ENCODE peak calls at places on chromosome 9, in eight cellular contexts. C is activated gamma-delta T cell treated with Interleukin-2 at 50 U/mL for 16 hours, N is epithelial cell of proximal tubule, K is WTC11, M is GM13977, P is transverse colon, R is NCI-H345, I is NCI-H2081. A is an unnamed sample.
A peak's percentile ranks its signal among the peaks of the same experiment; 100 is the strongest.

GRCh38 chr9:127004946-127005769 is 90.6 kb downstream of the RALGPS1 start:
- DNase-seq in C (peak; percentile 64), N (peak; percentile 29), K (no peak), M (peak; percentile 83), P (no peak), R (no peak), I (no peak), A (no peak)

GRCh38 chr9:133990366-133991210 is 1.5 kb downstream of the VAV2 start:
- DNase-seq in C (no peak), N (peak; percentile 69), K (peak; percentile 29), M (no peak), P (peak; percentile 65), R (peak; percentile 16), I (no peak), A (peak; percentile 88)

GRCh38 chr9:125106285-125106893 is 36.9 kb downstream of the SCAI start:
- DNase-seq in C (no peak), N (no peak), K (no peak), M (no peak), P (no peak), R (no peak), I (no peak), A (peak; percentile 57)

GRCh38 chr9:94611638-94612068 is 18.0 kb upstream of the FBP2 start:
- DNase-seq in C (no peak), N (no peak), K (no peak), M (no peak), P (no peak), R (no peak), I (no peak), A (no peak)

GRCh38 chr9:133758228-133758627 is 20.1 kb upstream of the SARDH start:
- DNase-seq in C (no peak), N (no peak), K (no peak), M (no peak), P (no peak), R (no peak), I (no peak), A (no peak)

GRCh38 chr9:121731090-121731489 is 79.7 kb downstream of the DAB2IP start:
- DNase-seq in C (no peak), N (no peak), K (no peak), M (no peak), P (no peak), R (no peak), I (no peak), A (no peak)

GRCh38 chr9:77224750-77225312 is 47.5 kb downstream of the VPS13A start:
- DNase-seq in C (no peak), N (no peak), K (no peak), M (no peak), P (no peak), R (no peak), I (no peak), A (no peak)

GRCh38 chr9:131065599-131065998 is 30.7 kb upstream of the AIF1L start:
- DNase-seq in C (no peak), N (no peak), K (no peak), M (no peak), P (no peak), R (no peak), I (no peak), A (no peak)

GRCh38 chr9:96680812-96681499 is 25.8 kb upstream of the PRXL2C start:
- DNase-seq in C (no peak), N (no peak), K (no peak), M (no peak), P (no peak), R (no peak), I (no peak), A (no peak)

GRCh38 chr9:138046641-138047301 is 169.2 kb downstream of the CACNA1B start:
- DNase-seq in C (no peak), N (no peak), K (no peak), M (no peak), P (no peak), R (no peak), I (no peak), A (no peak)

GRCh38 chr9:95004452-95005275 is 278.2 kb downstream of the AOPEP start:
- DNase-seq in C (no peak), N (no peak), K (peak; percentile 45), M (peak; percentile 81), P (peak; percentile 76), R (peak; percentile 63), I (peak; percentile 47), A (no peak)

GRCh38 chr9:928363-929042 is 48.0 kb upstream of the DMRT3 start:
- DNase-seq in C (no peak), N (peak; percentile 37), K (peak; percentile 53), M (peak; percentile 28), P (peak; percentile 8), R (no peak), I (no peak), A (no peak)

GRCh38 chr9:13431137-13431536 is 151.6 kb upstream of the MPDZ start:
- DNase-seq in C (no peak), N (no peak), K (no peak), M (no peak), P (no peak), R (peak; percentile 65), I (peak; percentile 57), A (no peak)

GRCh38 chr9:120402741-120403542 is 177.0 kb downstream of the CDK5RAP2 start:
- DNase-seq in C (no peak), N (peak; percentile 74), K (no peak), M (no peak), P (no peak), R (no peak), I (no peak), A (peak; percentile 80)

GRCh38 chr9:34158362-34158869 is 20.4 kb upstream of the UBAP1 start:
- DNase-seq in C (no peak), N (no peak), K (no peak), M (no peak), P (peak; percentile 15), R (peak; percentile 67), I (no peak), A (no peak)

GRCh38 chr9:136939996-136940525 is 4.5 kb downstream of the FBXW5 start:
- DNase-seq in C (no peak), N (no peak), K (no peak), M (no peak), P (no peak), R (no peak), I (no peak), A (no peak)

GRCh38 chr9:127931092-127931881 is 710 bp upstream of the PIP5KL1 start:
- DNase-seq in C (no peak), N (no peak), K (no peak), M (peak; percentile 79), P (no peak), R (peak; percentile 61), I (no peak), A (peak; percentile 82)

GRCh38 chr9:74935008-74935407 is 17.7 kb downstream of the C9orf40 start:
- DNase-seq in C (no peak), N (no peak), K (no peak), M (no peak), P (no peak), R (no peak), I (no peak), A (no peak)

GRCh38 chr9:87519415-87519989 is 21.8 kb downstream of the DAPK1 start:
- DNase-seq in C (no peak), N (no peak), K (no peak), M (no peak), P (no peak), R (no peak), I (no peak), A (no peak)

GRCh38 chr9:26131891-26132290 is 453.6 kb upstream of the TUSC1 start:
- DNase-seq in C (no peak), N (no peak), K (no peak), M (no peak), P (no peak), R (no peak), I (no peak), A (no peak)

GRCh38 chr9:86096382-86096781 is 3.0 kb downstream of the GOLM1 start:
- DNase-seq in C (no peak), N (no peak), K (no peak), M (no peak), P (no peak), R (no peak), I (no peak), A (no peak)

GRCh38 chr9:134396825-134397224 is 70.6 kb downstream of the RXRA start:
- DNase-seq in C (peak; percentile 60), N (no peak), K (no peak), M (no peak), P (no peak), R (no peak), I (no peak), A (no peak)

GRCh38 chr9:6153425-6153824 is 62.2 kb upstream of the IL33 start:
- DNase-seq in C (no peak), N (peak; percentile 39), K (no peak), M (no peak), P (no peak), R (no peak), I (no peak), A (no peak)

GRCh38 chr9:33233659-33234335 is 6.2 kb upstream of the SPINK4 start:
- DNase-seq in C (no peak), N (peak; percentile 89), K (no peak), M (no peak), P (peak; percentile 94), R (no peak), I (no peak), A (peak; percentile 78)

GRCh38 chr9:128384801-128385492 is 13.8 kb downstream of the URM1 start:
- DNase-seq in C (no peak), N (no peak), K (no peak), M (no peak), P (no peak), R (no peak), I (no peak), A (no peak)

GRCh38 chr9:112743216-112743835 is 7.2 kb upstream of the SNX30 start:
- DNase-seq in C (no peak), N (no peak), K (no peak), M (no peak), P (no peak), R (no peak), I (no peak), A (no peak)

GRCh38 chr9:8895498-8896224 is 1096.1 kb upstream of the DMAC1 start:
- DNase-seq in C (no peak), N (peak; percentile 30), K (no peak), M (peak; percentile 13), P (no peak), R (peak; percentile 52), I (peak; percentile 52), A (no peak)

GRCh38 chr9:113992276-113992951 is 85.7 kb downstream of the AMBP start:
- DNase-seq in C (no peak), N (no peak), K (no peak), M (no peak), P (no peak), R (no peak), I (peak; percentile 56), A (no peak)

GRCh38 chr9:121179930-121180681 is 21.6 kb downstream of the RAB14 start:
- DNase-seq in C (no peak), N (no peak), K (no peak), M (no peak), P (no peak), R (no peak), I (no peak), A (no peak)

GRCh38 chr9:3912817-3913216 is 387.0 kb upstream of the RFX3 start:
- DNase-seq in C (no peak), N (peak; percentile 80), K (no peak), M (no peak), P (no peak), R (no peak), I (no peak), A (no peak)

GRCh38 chr9:5976668-5977397 is 38.6 kb downstream of the RANBP6 start:
- DNase-seq in C (no peak), N (no peak), K (no peak), M (peak; percentile 19), P (no peak), R (no peak), I (no peak), A (no peak)

GRCh38 chr9:122900791-122901190 is 4.4 kb downstream of the RC3H2 start:
- DNase-seq in C (no peak), N (no peak), K (no peak), M (peak; percentile 36), P (no peak), R (no peak), I (no peak), A (peak; percentile 16)

GRCh38 chr9:132410642-132411041 is 631 bp downstream of the CFAP77 start:
- DNase-seq in C (no peak), N (no peak), K (no peak), M (no peak), P (no peak), R (peak; percentile 21), I (no peak), A (no peak)

GRCh38 chr9:91676042-91676441 is 252.4 kb upstream of the NFIL3 start:
- DNase-seq in C (no peak), N (no peak), K (no peak), M (no peak), P (no peak), R (peak; percentile 61), I (no peak), A (no peak)

A was measured in hepatic stellate cell.